ENCODE peak calls at places on chromosomes 2 and 18, in eight cellular contexts. M, U, Q, G, Z, E, D and S are unnamed samples.

GRCh38 chr18:49849331-49850217 is 36.2 kb upstream of the ACAA2 start:
- DNase-seq in M (peak), U (no peak), Q (peak), G (peak), Z (peak), E (peak), D (no peak), S (peak)

GRCh38 chr2:240962371-240963064 is 35.9 kb upstream of the SNED1 start:
- DNase-seq in M (no peak), U (no peak), Q (peak), G (peak), Z (no peak), E (no peak), D (no peak), S (peak)

GRCh38 chr18:25350561-25351201 is 1.3 kb downstream of the ZNF521 start:
- DNase-seq in M (peak), U (peak), Q (no peak), G (peak), Z (no peak), E (no peak), D (peak), S (peak)

GRCh38 chr2:134259571-134259970 is 5.7 kb downstream of the MGAT5 start:
- DNase-seq in M (no peak), U (no peak), Q (no peak), G (no peak), Z (no peak), E (no peak), D (no peak), S (no peak)

GRCh38 chr2:127674241-127675209 is 805 bp downstream of the LIMS2 start:
- DNase-seq in M (peak), U (no peak), Q (no peak), G (no peak), Z (peak), E (no peak), D (peak), S (peak)

GRCh38 chr2:156356006-156356764 is 23.7 kb upstream of the NR4A2 start:
- DNase-seq in M (no peak), U (no peak), Q (no peak), G (no peak), Z (no peak), E (no peak), D (no peak), S (no peak)

GRCh38 chr2:221228214-221228769 is 343.8 kb downstream of the EPHA4 start:
- DNase-seq in M (no peak), U (no peak), Q (no peak), G (no peak), Z (no peak), E (no peak), D (no peak), S (no peak)

GRCh38 chr2:185208261-185208660 is 530.3 kb upstream of the FSIP2 start:
- DNase-seq in M (no peak), U (no peak), Q (peak), G (peak), Z (peak), E (no peak), D (no peak), S (no peak)

GRCh38 chr2:2837768-2838547 is 506.9 kb upstream of the MYT1L start:
- DNase-seq in M (no peak), U (no peak), Q (no peak), G (no peak), Z (no peak), E (no peak), D (no peak), S (no peak)

GRCh38 chr2:119760237-119760807 is 600 bp downstream of the PTPN4 start:
- DNase-seq in M (peak), U (no peak), Q (peak), G (peak), Z (peak), E (no peak), D (no peak), S (no peak)

GRCh38 chr18:3453540-3454364 is 3.8 kb downstream of the TGIF1 start:
- DNase-seq in M (peak), U (peak), Q (peak), G (peak), Z (peak), E (no peak), D (peak), S (peak)

GRCh38 chr2:130821867-130822266 is 14.8 kb upstream of the ARHGEF4 start:
- DNase-seq in M (no peak), U (no peak), Q (no peak), G (no peak), Z (no peak), E (no peak), D (no peak), S (no peak)

GRCh38 chr2:241179894-241180293 is 8.6 kb upstream of the ANO7 start:
- DNase-seq in M (no peak), U (no peak), Q (no peak), G (no peak), Z (no peak), E (no peak), D (no peak), S (no peak)

GRCh38 chr2:33086400-33087015 is 139.8 kb downstream of the LTBP1 start:
- DNase-seq in M (no peak), U (no peak), Q (no peak), G (no peak), Z (peak), E (no peak), D (no peak), S (no peak)

GRCh38 chr2:45072862-45073237 is 63.6 kb upstream of the SIX2 start:
- DNase-seq in M (no peak), U (no peak), Q (no peak), G (no peak), Z (no peak), E (no peak), D (no peak), S (no peak)

GRCh38 chr18:43847164-43848091 is 570.1 kb upstream of the SYT4 start:
- DNase-seq in M (no peak), U (no peak), Q (no peak), G (no peak), Z (no peak), E (no peak), D (no peak), S (no peak)

GRCh38 chr2:195535911-195536522 is 121.0 kb upstream of the SLC39A10 start:
- DNase-seq in M (no peak), U (peak), Q (no peak), G (peak), Z (no peak), E (no peak), D (no peak), S (no peak)

GRCh38 chr18:8208716-8209115 is 400.5 kb upstream of the RAB12 start:
- DNase-seq in M (no peak), U (no peak), Q (no peak), G (no peak), Z (no peak), E (no peak), D (no peak), S (no peak)

GRCh38 chr2:78999410-78999809 is 26.1 kb upstream of the REG3G start:
- DNase-seq in M (no peak), U (no peak), Q (no peak), G (no peak), Z (peak), E (no peak), D (no peak), S (no peak)
- TF ChIP-seq CTCF in M (peak), U (no peak), Q (peak), G (no peak), Z (peak), E (peak), D (no peak), S (peak)

DNA sequence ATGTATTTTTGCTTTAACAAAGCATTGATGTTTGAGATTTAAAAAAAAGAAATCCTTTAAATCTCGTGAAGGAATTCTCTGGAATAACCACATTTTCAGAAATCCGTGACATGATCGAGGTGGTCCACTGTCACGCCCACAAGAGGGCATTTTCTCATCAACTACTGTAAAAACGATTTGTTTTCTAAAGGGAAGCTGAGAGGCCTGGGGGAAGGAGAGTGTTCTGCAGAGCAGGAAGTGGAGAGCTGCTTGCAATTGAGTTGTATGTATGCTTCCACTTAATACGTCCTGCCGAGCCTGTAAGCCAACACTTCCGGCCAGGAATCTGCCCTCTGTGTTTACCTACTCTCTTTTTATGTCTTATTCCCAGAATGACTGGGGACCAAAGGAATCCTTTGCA is 19.4 kb downstream of the KLHL29 start:
- DNase-seq in M (no peak), U (peak), Q (peak), G (peak), Z (peak), E (peak), D (no peak), S (no peak)
- TF ChIP-seq CTCF in M (peak), U (no peak), Q (no peak), G (no peak), Z (peak), E (peak), D (no peak), S (no peak)

GRCh38 chr18:79829136-79829854 is 31.6 kb downstream of the KCNG2 start:
- DNase-seq in M (no peak), U (no peak), Q (no peak), G (no peak), Z (no peak), E (no peak), D (no peak), S (no peak)

GRCh38 chr18:79828258-79828657 is 30.5 kb downstream of the KCNG2 start:
- DNase-seq in M (no peak), U (no peak), Q (no peak), G (no peak), Z (no peak), E (no peak), D (no peak), S (no peak)

GRCh38 chr18:79825913-79826312 is 28.2 kb downstream of the KCNG2 start:
- DNase-seq in M (no peak), U (no peak), Q (no peak), G (no peak), Z (no peak), E (no peak), D (no peak), S (peak)

GRCh38 chr18:79823120-79823519 is 25.4 kb downstream of the KCNG2 start:
- DNase-seq in M (no peak), U (no peak), Q (peak), G (no peak), Z (no peak), E (no peak), D (no peak), S (no peak)

DNA sequence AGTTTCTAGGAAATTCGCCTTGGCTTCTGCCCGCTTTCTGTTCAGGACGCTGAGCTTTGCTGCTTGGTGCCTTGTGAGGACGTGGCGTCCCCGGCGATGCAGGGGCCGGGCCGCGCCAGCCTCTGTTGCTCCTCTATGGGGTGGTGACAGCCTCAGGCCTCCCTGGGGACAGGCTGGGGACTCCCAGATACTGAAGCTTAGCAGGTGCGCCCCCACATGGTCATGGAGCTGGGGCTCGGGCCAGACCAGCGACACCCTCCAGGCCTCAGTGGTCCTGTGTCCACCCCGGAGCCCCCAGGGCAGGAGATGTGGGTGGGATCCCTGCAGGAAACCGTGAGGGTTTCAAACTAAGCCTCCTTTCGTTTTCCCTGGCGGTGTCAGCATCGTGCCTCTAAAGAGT is 29.2 kb downstream of the KCNG2 start:
- DNase-seq in M (no peak), U (peak), Q (no peak), G (no peak), Z (no peak), E (no peak), D (no peak), S (no peak)
- TF ChIP-seq CTCF in M (no peak), U (no peak), Q (peak), G (no peak), Z (no peak), E (no peak), D (no peak), S (no peak)

GRCh38 chr2:197782121-197782520 is 3.0 kb downstream of the BOLL start:
- DNase-seq in M (no peak), U (no peak), Q (no peak), G (no peak), Z (no peak), E (no peak), D (no peak), S (no peak)

GRCh38 chr2:197784956-197785941 is at the start of gene BOLL:
- DNase-seq in M (no peak), U (no peak), Q (no peak), G (no peak), Z (no peak), E (no peak), D (peak), S (peak)

DNA sequence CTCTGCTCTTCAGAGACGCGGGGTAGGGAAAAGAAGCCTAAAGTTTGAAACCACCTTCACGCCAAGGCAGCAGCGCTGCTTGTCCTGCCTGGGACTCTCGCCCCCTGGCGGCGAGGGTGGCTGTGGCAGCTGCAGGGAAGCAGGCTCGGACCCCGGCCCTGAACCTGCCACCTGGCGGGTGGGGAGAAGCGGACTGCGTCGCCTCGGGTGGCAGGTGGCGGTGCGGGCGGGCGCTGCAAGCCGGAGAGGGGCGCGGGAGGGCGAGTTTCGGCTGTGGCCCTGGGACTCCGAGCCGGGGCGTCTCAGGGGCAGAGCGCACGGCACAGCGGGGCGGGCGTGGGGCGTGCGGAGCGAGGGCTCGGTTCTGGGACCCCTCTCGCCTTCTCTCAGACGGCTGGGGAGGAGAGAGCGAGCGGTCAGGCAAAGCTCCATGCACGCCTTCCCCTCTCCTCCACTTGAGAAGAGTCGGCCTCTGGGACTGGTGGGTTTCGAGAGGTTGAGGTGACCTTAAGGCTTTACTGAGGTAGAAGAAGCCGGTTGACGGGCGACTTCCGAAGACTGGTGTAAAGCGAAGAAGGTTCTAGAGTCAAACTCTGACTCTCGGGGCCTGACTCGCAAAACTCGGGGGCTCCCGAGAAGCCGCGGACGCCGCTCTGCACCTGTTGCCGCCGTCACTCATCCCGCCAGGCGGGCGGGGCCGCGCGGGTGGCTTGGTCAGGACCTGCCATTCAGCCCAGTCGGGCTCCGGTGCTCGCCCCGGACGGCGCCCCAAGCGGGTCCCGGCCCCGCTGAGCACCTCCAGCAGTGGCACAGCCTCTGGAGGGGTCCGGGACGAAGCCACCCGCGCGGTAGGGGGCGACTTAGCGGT is 1.1 kb upstream of the BOLL start:
- DNase-seq in M (peak), U (no peak), Q (no peak), G (peak), Z (no peak), E (no peak), D (peak), S (peak)
- TF ChIP-seq CTCF in M (peak), U (peak), Q (peak), G (peak), Z (peak), E (peak), D (no peak), S (peak)

GRCh38 chr2:10909996-10910341 is 1.8 kb upstream of the KCNF1 start:
- DNase-seq in M (no peak), U (no peak), Q (no peak), G (no peak), Z (no peak), E (no peak), D (no peak), S (no peak)
- TF ChIP-seq CTCF in M (no peak), U (no peak), Q (no peak), G (no peak), Z (no peak), E (peak), D (no peak), S (no peak)

GRCh38 chr2:133167990-133168389 is 400.3 kb downstream of the NCKAP5 start:
- DNase-seq in M (no peak), U (no peak), Q (no peak), G (no peak), Z (no peak), E (no peak), D (no peak), S (no peak)

GRCh38 chr2:133171396-133172004 is 396.8 kb downstream of the NCKAP5 start:
- DNase-seq in M (no peak), U (no peak), Q (peak), G (peak), Z (peak), E (peak), D (no peak), S (no peak)

GRCh38 chr2:133169527-133169926 is 398.7 kb downstream of the NCKAP5 start:
- DNase-seq in M (no peak), U (no peak), Q (no peak), G (no peak), Z (no peak), E (no peak), D (no peak), S (no peak)

GRCh38 chr2:133177196-133177595 is 391.1 kb downstream of the NCKAP5 start:
- DNase-seq in M (no peak), U (no peak), Q (no peak), G (no peak), Z (no peak), E (no peak), D (no peak), S (no peak)

DNA sequence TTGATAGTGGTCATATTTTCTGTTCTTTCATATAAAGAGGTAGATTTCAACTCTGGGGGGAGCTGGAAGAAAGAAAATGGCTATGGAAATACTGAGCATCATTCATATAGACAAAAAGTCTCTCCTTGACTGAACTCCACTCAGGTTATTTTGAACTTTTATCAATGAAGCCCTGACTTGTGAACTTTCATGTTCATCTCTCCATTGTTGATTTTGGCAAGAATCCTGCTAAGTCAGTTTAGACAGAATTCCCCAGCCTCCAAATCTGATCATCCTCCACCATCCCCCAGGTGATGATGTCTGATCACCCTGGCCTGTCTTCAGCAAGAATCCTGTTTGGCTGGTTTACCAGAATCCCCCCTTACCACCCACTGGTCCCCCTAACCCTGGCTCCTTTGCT is 395.0 kb downstream of the NCKAP5 start:
- DNase-seq in M (no peak), U (no peak), Q (no peak), G (no peak), Z (no peak), E (no peak), D (no peak), S (no peak)
- TF ChIP-seq CTCF in M (no peak), U (no peak), Q (no peak), G (no peak), Z (no peak), E (no peak), D (no peak), S (no peak)

GRCh38 chr2:86370579-86370978 is 33.2 kb upstream of the REEP1 start:
- DNase-seq in M (no peak), U (no peak), Q (no peak), G (no peak), Z (no peak), E (no peak), D (no peak), S (no peak)
- TF ChIP-seq CTCF in M (no peak), U (no peak), Q (peak), G (no peak), Z (no peak), E (peak), D (no peak), S (no peak)

GRCh38 chr18:63162271-63163014 is 157.1 kb downstream of the BCL2 start:
- DNase-seq in M (no peak), U (peak), Q (no peak), G (peak), Z (no peak), E (no peak), D (no peak), S (no peak)
- TF ChIP-seq CTCF in M (no peak), U (no peak), Q (no peak), G (no peak), Z (no peak), E (no peak), D (no peak), S (no peak)

GRCh38 chr2:78355967-78356366 is 669.5 kb upstream of the REG3G start:
- DNase-seq in M (no peak), U (no peak), Q (no peak), G (no peak), Z (no peak), E (no peak), D (no peak), S (peak)

DNA sequence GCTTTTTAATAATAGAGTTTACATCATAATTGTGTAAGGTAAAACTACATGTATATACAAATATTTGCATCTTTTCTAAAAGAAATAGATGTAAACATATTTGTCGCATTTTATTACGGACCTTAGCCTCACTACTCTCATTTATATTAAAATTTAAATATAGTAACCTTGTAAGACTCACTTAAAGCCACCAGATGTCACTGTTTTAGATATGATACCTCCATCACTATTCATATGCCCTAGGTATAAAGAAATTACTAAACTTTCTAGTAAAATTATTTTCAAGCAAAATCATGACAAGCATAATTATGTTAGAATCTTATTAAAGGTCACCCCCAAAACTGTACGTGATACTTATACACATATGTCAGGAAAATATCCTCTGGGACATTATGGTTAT is 674.3 kb upstream of the REG3G start:
- DNase-seq in M (no peak), U (no peak), Q (no peak), G (no peak), Z (peak), E (no peak), D (no peak), S (no peak)
- TF ChIP-seq CTCF in M (peak), U (no peak), Q (no peak), G (no peak), Z (peak), E (peak), D (no peak), S (no peak)

DNA sequence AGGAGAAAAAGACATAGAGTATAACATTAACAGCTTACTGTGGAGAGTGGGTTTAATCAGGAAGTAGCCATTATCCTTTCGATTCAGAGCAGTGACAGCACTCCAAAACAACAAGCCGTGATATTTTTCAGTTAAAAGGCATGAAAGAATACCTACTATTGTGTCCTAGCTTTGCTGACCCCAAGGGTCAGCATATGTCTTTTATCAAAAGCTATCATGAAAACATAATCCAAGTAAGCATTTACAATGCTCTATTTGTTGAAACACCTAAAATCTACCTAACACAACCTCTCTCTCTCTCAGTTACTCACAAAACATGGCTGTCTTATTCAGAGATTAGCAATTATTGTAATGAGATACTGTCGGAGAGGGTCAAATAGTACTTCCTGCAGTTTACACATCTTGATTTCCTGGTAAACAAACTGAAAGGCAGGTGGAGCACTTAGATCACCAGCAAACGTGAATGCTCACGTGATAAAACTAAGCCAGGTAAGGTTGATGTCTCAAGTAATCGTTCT is 100.0 kb downstream of the BAZ2B start:
- DNase-seq in M (no peak), U (no peak), Q (peak), G (peak), Z (peak), E (no peak), D (no peak), S (no peak)
- TF ChIP-seq CTCF in M (no peak), U (no peak), Q (peak), G (no peak), Z (no peak), E (no peak), D (no peak), S (peak)